ENCODE peak calls at places on chromosomes 4 and X, in eight cellular contexts. J, F, Q, T, L, M, I and O are unnamed samples.

GRCh38 chr4:2125023-2125422 is 65.9 kb downstream of the NAT8L start:
- DNase-seq in J (no peak), F (no peak), Q (no peak), T (no peak), L (no peak), M (no peak), I (no peak), O (peak)

GRCh38 chr4:184382189-184382846 is 92.0 kb downstream of the IRF2 start:
- DNase-seq in J (peak), F (no peak), Q (peak), T (no peak), L (peak), M (no peak), I (no peak), O (no peak)

GRCh38 chr4:8916251-8916913 is 44.7 kb upstream of the HMX1 start:
- DNase-seq in J (no peak), F (no peak), Q (no peak), T (no peak), L (no peak), M (no peak), I (no peak), O (no peak)

GRCh38 chr4:34323549-34324325 is 1920.6 kb downstream of the ARAP2 start:
- DNase-seq in J (no peak), F (no peak), Q (no peak), T (no peak), L (no peak), M (peak), I (no peak), O (peak)

GRCh38 chr4:125382995-125383394 is 68.2 kb downstream of the FAT4 start:
- DNase-seq in J (no peak), F (no peak), Q (peak), T (no peak), L (no peak), M (no peak), I (no peak), O (no peak)

GRCh38 chr4:181792641-181793612 is 450.3 kb upstream of the TENM3 start:
- DNase-seq in J (no peak), F (no peak), Q (no peak), T (no peak), L (no peak), M (no peak), I (no peak), O (no peak)

GRCh38 chr4:173288698-173289350 is 45.3 kb downstream of the HMGB2 start:
- DNase-seq in J (no peak), F (no peak), Q (no peak), T (no peak), L (no peak), M (peak), I (no peak), O (peak)

GRCh38 chr4:8356856-8357255 is 83.7 kb downstream of the ACOX3 start:
- DNase-seq in J (no peak), F (no peak), Q (no peak), T (no peak), L (no peak), M (no peak), I (no peak), O (no peak)

GRCh38 chr4:184732126-184732525 is 1.8 kb downstream of the CENPU start:
- DNase-seq in J (no peak), F (no peak), Q (no peak), T (no peak), L (no peak), M (peak), I (no peak), O (peak)

GRCh38 chr4:94390804-94391410 is 48.3 kb upstream of the HPGDS start:
- DNase-seq in J (no peak), F (no peak), Q (peak), T (no peak), L (peak), M (peak), I (no peak), O (no peak)

GRCh38 chr4:93605163-93605562 is 223.4 kb upstream of the ATOH1 start:
- DNase-seq in J (no peak), F (no peak), Q (no peak), T (no peak), L (no peak), M (no peak), I (no peak), O (peak)

GRCh38 chrX:132622130-132622529 is 133.3 kb upstream of the MBNL3 start:
- DNase-seq in J (no peak), F (no peak), Q (peak), T (no peak), L (no peak), M (peak), I (no peak), O (peak)

GRCh38 chr4:131430302-131430701 is 1718.8 kb upstream of the PCDH10 start:
- DNase-seq in J (no peak), F (no peak), Q (no peak), T (no peak), L (no peak), M (no peak), I (no peak), O (no peak)

GRCh38 chr4:2787230-2788100 is 5.4 kb upstream of the SH3BP2 start:
- DNase-seq in J (peak), F (no peak), Q (no peak), T (peak), L (peak), M (no peak), I (peak), O (no peak)

GRCh38 chrX:118751950-118752783 is 24.8 kb downstream of the IL13RA1 start:
- DNase-seq in J (no peak), F (no peak), Q (peak), T (no peak), L (no peak), M (no peak), I (no peak), O (peak)

GRCh38 chrX:23854122-23854521 is 53.6 kb downstream of the APOO start:
- DNase-seq in J (no peak), F (no peak), Q (no peak), T (no peak), L (no peak), M (no peak), I (no peak), O (no peak)

GRCh38 chr4:57355066-57355465 is 244.9 kb upstream of the IGFBP7 start:
- DNase-seq in J (no peak), F (no peak), Q (no peak), T (no peak), L (no peak), M (peak), I (no peak), O (no peak)

GRCh38 chr4:139815646-139816601 is 150.3 kb downstream of the MGST2 start:
- DNase-seq in J (no peak), F (peak), Q (peak), T (peak), L (no peak), M (peak), I (peak), O (peak)

GRCh38 chr4:53608242-53608641 is 17.0 kb upstream of the LNX1 start:
- DNase-seq in J (no peak), F (no peak), Q (no peak), T (no peak), L (no peak), M (no peak), I (no peak), O (no peak)

GRCh38 chr4:184845367-184846011 is 19.7 kb upstream of the ACSL1 start:
- DNase-seq in J (no peak), F (peak), Q (no peak), T (no peak), L (no peak), M (peak), I (no peak), O (peak)

GRCh38 chr4:17521595-17521994 is 6.6 kb downstream of the CLRN2 start:
- DNase-seq in J (no peak), F (no peak), Q (no peak), T (no peak), L (no peak), M (no peak), I (no peak), O (no peak)

DNA sequence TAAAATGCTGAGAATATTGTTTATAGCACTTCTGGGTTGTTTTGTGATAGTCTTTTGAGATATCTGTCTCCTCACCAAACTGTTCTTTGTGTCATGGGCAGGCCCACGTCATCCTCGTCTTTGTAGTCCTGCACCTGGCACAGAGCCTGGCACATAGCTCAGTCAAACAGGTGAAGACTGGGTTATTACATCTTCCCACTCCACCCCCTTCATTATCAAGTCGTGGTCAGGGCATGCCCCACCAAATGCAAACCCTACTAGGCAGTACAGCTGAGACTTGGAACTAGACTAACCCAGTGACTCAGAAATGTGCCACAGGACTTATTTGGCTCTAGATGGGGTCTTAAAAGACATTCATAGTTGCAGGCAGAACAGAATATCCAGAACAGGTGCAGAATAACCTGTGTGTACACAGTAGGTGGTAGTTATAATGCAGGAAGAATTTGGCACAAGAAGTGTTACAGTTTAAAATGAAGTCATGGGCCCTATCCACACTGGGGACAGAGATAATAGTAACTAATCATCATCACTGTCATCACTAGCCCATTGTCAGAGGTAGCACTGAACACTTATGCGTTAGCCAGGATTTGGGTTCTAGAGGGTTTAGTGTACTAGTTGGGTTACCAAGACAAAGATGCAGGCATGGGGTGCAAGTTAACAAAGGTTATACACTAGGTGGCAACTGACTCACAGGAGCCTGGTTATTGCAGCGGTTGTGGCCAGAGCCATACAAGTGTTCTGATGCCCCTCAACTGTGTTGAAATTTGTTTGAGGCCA is 74.9 kb downstream of the TBL1X start:
- DNase-seq in J (no peak), F (no peak), Q (no peak), T (no peak), L (no peak), M (no peak), I (no peak), O (peak)
- H3K4me3 ChIP-seq in J (no peak), F (no peak), Q (no peak), T (no peak), L (no peak), M (no peak), I (no peak), O (no peak)

GRCh38 chr4:130056286-130056685 is 960.3 kb downstream of the C4orf33 start:
- DNase-seq in J (no peak), F (no peak), Q (no peak), T (no peak), L (no peak), M (no peak), I (no peak), O (no peak)

GRCh38 chr4:130054895-130055294 is 958.9 kb downstream of the C4orf33 start:
- DNase-seq in J (no peak), F (no peak), Q (no peak), T (no peak), L (no peak), M (no peak), I (no peak), O (no peak)

GRCh38 chr4:130053723-130054122 is 957.8 kb downstream of the C4orf33 start:
- DNase-seq in J (no peak), F (no peak), Q (no peak), T (no peak), L (no peak), M (no peak), I (no peak), O (no peak)
- H3K4me3 ChIP-seq in J (no peak), F (no peak), Q (no peak), T (no peak), L (no peak), M (no peak), I (no peak), O (no peak)

DNA sequence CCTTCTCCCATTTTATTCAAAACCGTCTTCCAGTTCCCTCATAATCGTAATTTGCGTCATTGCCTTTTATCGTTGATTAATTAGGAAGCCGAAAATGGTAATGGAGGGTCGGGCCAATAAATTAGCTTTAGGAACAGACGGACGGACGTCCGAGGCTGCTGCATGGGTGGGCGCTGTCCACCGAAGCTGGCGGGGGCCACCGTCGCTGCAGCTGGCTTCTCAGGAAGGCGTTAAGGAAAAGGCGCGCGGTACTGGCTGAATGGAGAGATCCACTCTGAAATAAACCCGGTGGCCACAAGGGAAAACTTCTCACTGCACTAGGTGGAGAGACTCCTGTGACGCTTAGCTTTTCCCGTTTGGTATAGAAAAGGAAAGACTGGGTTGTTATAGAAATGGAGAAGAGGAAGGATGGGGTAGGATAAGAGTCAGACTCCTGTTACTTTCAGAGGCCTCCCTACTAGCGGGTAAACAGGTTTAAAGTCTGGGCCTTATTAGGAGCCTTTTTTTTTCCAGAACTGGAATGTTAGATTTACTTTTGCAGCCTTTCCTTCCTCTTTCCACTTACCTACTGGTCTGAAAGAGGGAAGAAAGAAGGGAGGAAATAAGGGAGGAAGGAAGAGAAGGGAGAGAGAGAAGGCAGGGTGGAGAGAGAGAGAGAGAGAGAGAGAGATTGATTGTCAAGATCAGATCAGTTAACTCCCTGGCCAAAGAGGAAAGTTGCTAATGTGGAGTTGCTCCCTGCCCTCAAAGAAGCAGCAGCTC is 11.3 kb upstream of the PRDM8 start:
- DNase-seq in J (no peak), F (no peak), Q (no peak), T (no peak), L (no peak), M (peak), I (no peak), O (no peak)
- H3K4me3 ChIP-seq in J (peak), F (peak), Q (no peak), T (peak), L (no peak), M (peak), I (peak), O (no peak)

GRCh38 chrX:125786306-125786705 is 379.8 kb downstream of the DCAF12L2 start:
- DNase-seq in J (no peak), F (no peak), Q (no peak), T (no peak), L (no peak), M (no peak), I (no peak), O (no peak)
- H3K4me3 ChIP-seq in J (no peak), F (no peak), Q (no peak), T (no peak), L (no peak), M (no peak), I (no peak), O (no peak)

GRCh38 chr4:148254818-148255366 is 187.3 kb downstream of the NR3C2 start:
- DNase-seq in J (no peak), F (no peak), Q (peak), T (no peak), L (no peak), M (no peak), I (no peak), O (no peak)
- H3K4me3 ChIP-seq in J (no peak), F (no peak), Q (no peak), T (no peak), L (no peak), M (no peak), I (no peak), O (no peak)

GRCh38 chrX:9279271-9279596 is 185.6 kb upstream of the TBL1X start:
- DNase-seq in J (no peak), F (no peak), Q (no peak), T (no peak), L (no peak), M (peak), I (no peak), O (no peak)
- H3K4me3 ChIP-seq in J (no peak), F (peak), Q (no peak), T (peak), L (no peak), M (peak), I (no peak), O (no peak)